ENCODE peak calls at places on chromosome 12, in seven cellular contexts. B is H9; D is uterus; S is psoas muscle; Z is effector memory CD4-positive, alpha-beta T cell; H is substantia nigra; K is tibial artery. F is an unnamed sample.
A peak's percentile ranks its signal among the peaks of the same experiment; 100 is the strongest.

GRCh38 chr12:55036326-55036725 is 16.6 kb downstream of the NEUROD4 start:
- DNase-seq in Z (no peak), D (no peak), K (no peak), H (no peak), B (no peak), S (no peak), F (no peak)

GRCh38 chr12:69331846-69332684 is 16.1 kb upstream of the LYZ start:
- DNase-seq in Z (no peak), B (no peak), H (no peak), S (no peak), D (no peak), K (no peak), F (no peak)

GRCh38 chr12:90978117-90978770 is 23.3 kb upstream of the CCER1 start:
- DNase-seq in S (no peak), Z (no peak), K (no peak), D (peak; percentile 21), H (no peak), B (no peak), F (no peak)

GRCh38 chr12:54956322-54956721 is 28.2 kb downstream of the TESPA1 start:
- DNase-seq in D (no peak), Z (no peak), S (no peak), B (no peak), K (no peak), H (no peak), F (no peak)

GRCh38 chr12:85823436-85824179 is 12.6 kb downstream of the RASSF9 start:
- DNase-seq in D (no peak), S (no peak), B (no peak), Z (no peak), K (no peak), H (no peak), F (no peak)

GRCh38 chr12:101924647-101925046 is 47.3 kb downstream of the DRAM1 start:
- DNase-seq in Z (no peak), H (no peak), S (no peak), B (no peak), K (no peak), D (no peak), F (no peak)

GRCh38 chr12:92860521-92860920 is 68.6 kb downstream of the EEA1 start:
- DNase-seq in K (no peak), Z (no peak), H (no peak), D (no peak), B (no peak), S (no peak), F (no peak)

GRCh38 chr12:76871082-76871481 is 7.7 kb downstream of the CSRP2 start:
- DNase-seq in Z (no peak), K (no peak), S (no peak), D (no peak), H (no peak), B (no peak), F (no peak)

GRCh38 chr12:104303538-104304151 is at the start of gene EID3:
- DNase-seq in Z (peak; percentile 87), D (peak; percentile 93), K (peak; percentile 82), H (peak; percentile 45), B (peak; percentile 92), S (peak; percentile 96), F (peak; percentile 93)

GRCh38 chr12:109739747-109740693 is 26.4 kb downstream of the FAM222A start:
- DNase-seq in D (no peak), H (no peak), B (peak; percentile 71), K (peak; percentile 10), Z (no peak), S (peak; percentile 39), F (peak; percentile 17)

GRCh38 chr12:125299840-125300239 is 234.6 kb downstream of the AACS start:
- DNase-seq in D (no peak), S (no peak), H (no peak), K (no peak), B (no peak), Z (no peak), F (no peak)

GRCh38 chr12:5258498-5258897 is 173.4 kb upstream of the NTF3 start:
- DNase-seq in B (no peak), D (no peak), Z (no peak), S (no peak), H (no peak), K (peak; percentile 69), F (no peak)

GRCh38 chr12:39441963-39442894 is 691 bp downstream of the KIF21A start:
- DNase-seq in Z (peak; percentile 11), S (peak; percentile 65), B (peak; percentile 56), H (no peak), D (peak; percentile 37), K (peak; percentile 37), F (peak; percentile 78)

GRCh38 chr12:570237-570925 is 92.9 kb downstream of the NINJ2 start:
- DNase-seq in B (peak; percentile 89), D (peak; percentile 80), S (peak; percentile 92), K (peak; percentile 78), Z (no peak), H (no peak), F (peak; percentile 30)

DNA sequence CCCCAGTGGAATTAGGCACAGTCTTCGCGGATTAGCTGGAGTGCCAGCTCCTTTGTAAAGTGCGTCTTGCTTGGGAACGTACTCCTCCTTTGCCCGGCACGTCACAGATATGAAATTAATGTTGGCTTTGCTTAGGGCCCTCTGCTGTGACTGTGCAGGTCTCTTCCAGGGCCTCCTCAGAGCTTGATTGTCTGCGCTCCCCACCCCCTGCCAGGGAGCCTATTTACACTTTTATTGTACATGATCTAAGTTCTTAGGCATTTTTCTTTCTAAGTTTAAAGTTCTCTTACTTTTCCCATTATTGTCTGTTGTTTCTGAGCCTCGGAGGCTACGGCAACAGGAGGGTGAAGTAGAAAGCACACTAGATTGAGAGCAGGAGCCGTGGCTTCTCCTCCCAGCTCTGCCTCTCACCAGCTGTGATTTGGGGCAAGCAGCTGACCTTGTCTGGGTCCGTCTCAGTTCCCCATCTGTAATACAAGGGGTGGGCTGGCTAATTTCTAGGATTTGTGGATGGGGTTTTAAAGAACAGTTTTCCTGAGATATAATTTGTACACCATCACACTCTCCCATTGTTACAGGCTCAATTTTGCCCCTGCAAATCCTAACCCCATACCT is 81.8 kb downstream of the TSPAN9 start:
- DNase-seq in K (no peak), S (peak; percentile 38), B (no peak), D (peak; percentile 46), H (no peak), Z (no peak), F (no peak)
- H3K27ac ChIP-seq in K (peak overlapping the region; percentile 78), S (no peak overlapping the region), B (no peak overlapping the region), D (peak overlapping the region; percentile 96), H (no peak overlapping the region), Z (no peak overlapping the region), F (no peak overlapping the region)

DNA sequence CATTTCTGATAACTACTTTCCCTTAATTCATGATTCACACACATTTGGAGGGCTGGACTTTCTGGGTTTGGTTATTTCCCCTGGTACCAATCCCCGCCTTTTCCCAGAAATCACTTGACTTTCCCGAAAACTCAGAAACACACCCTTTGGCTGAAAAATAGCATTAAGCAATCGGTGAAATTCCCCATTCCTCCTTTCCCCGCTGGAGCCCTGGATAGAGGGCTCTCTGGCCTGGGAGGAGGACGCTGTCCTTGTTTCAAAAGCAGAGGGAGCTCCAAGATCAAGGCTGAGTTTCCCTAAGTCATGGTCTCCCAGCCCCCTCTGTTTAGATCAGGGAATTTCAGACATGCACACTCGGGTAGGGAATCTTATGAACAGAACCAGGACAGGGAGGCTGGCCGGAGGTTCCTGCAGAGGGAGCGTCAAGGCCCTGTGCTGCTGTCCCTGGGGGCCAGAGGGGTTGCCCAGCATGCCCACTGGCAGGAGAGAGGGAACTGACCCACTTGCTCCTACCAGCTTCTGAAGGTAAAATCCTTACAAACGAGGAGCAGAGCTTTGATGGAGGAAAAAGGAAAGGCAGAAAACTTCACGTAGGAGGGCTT is at the start of gene C1S:
- DNase-seq in S (peak; percentile 90), Z (no peak), D (peak; percentile 83), K (peak; percentile 88), H (no peak), B (peak; percentile 81), F (no peak)
- H3K27ac ChIP-seq in S (peak within 1 kb of the TSS; percentile 69), Z (no peak within 1 kb of the TSS), D (peak within 1 kb of the TSS; percentile 90), K (peak within 1 kb of the TSS; percentile 77), H (no peak within 1 kb of the TSS), B (no peak within 1 kb of the TSS), F (peak within 1 kb of the TSS; percentile 43)

DNA sequence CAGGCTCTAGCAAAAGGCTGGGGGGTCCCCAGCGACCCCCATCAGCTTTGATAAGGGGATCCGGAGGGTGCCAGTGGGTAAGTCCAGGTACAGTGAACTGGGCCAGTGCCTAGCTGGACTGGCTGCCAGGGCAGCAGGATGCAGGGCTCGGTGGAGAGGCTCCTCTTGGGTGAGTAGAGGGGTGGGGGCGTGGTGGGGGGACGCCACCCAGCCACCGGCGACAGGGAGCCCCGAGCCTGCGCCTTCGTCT is 171 bp downstream of the RAPGEF3 start:
- DNase-seq in D (no peak), B (no peak), S (no peak), H (no peak), Z (no peak), K (no peak), F (no peak)
- H3K27ac ChIP-seq in D (peak overlapping the region; percentile 77), B (no peak overlapping the region), S (peak overlapping the region; percentile 57), H (peak overlapping the region; percentile 99), Z (no peak overlapping the region), K (peak overlapping the region; percentile 83), F (peak overlapping the region; percentile 96)

GRCh38 chr12:89231686-89232085 is 120.6 kb downstream of the DUSP6 start:
- DNase-seq in H (no peak), Z (no peak), K (no peak), S (no peak), D (no peak), B (no peak), F (no peak)

GRCh38 chr12:89234324-89235114 is 117.8 kb downstream of the DUSP6 start:
- DNase-seq in D (no peak), B (no peak), K (no peak), H (no peak), Z (no peak), S (no peak), F (no peak)

GRCh38 chr12:89228466-89228865 is 123.8 kb downstream of the DUSP6 start:
- DNase-seq in D (no peak), K (no peak), S (no peak), H (no peak), Z (no peak), B (no peak), F (no peak)

GRCh38 chr12:89227774-89228173 is 124.5 kb downstream of the DUSP6 start:
- DNase-seq in Z (no peak), B (no peak), D (no peak), H (no peak), S (no peak), K (no peak), F (no peak)

GRCh38 chr12:89230376-89231101 is 121.8 kb downstream of the DUSP6 start:
- DNase-seq in H (no peak), Z (no peak), B (no peak), K (no peak), D (no peak), S (no peak), F (no peak)
- H3K27ac ChIP-seq in H (no peak overlapping the region), Z (no peak overlapping the region), B (no peak overlapping the region), K (no peak overlapping the region), D (no peak overlapping the region), S (no peak overlapping the region), F (no peak overlapping the region)

DNA sequence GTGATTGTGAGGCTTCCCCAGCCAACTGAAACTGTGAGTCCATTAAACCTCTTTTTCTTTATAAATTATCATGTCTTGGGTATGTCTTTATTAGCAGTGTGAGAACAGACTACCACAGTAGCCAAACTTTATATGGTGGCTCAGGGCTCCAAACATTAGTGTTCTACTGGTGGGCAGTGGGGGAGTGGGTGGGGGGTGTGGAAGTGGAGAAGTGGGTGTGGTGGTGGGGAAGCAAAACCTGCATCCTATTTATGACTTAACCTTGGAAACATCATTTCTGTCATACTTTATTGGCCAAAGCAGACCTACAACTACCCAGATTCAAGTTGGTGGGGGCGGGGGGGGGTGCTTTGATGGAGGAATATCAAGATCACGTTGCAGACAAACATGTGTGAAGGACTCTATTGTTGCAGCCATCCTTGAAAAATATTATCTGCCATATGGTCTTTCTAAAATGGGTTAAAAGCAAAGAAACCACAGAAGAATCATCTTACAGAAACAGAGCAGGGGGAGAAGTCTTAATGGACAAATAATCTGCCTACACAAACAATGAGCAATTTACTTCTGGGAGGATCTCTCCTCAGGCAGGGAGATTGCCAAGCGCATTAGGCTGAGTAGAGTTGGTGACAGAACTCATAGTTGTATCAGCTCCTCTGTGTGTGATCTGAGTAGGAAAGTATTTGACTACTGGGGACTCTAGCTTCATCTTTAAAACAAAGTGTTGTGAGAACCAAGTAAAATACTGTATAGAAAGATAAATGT is 1.4 kb upstream of the PWP1 start:
- DNase-seq in D (no peak), Z (no peak), B (no peak), S (no peak), K (no peak), H (no peak), F (no peak)
- H3K27ac ChIP-seq in D (no peak overlapping the region), Z (no peak overlapping the region), B (peak overlapping the region; percentile 78), S (no peak overlapping the region), K (no peak overlapping the region), H (no peak overlapping the region), F (no peak overlapping the region)

F was measured in dorsolateral prefrontal cortex.